ENCODE peak calls at places on chromosomes 5 and 9, in four cellular contexts. W is NCI-H1694; D is activated B cell treated with CpG ODN at 0.5 μM for 24 hours; B is central memory CD4-positive, alpha-beta T cell. M is an unnamed sample.

GRCh38 chr5:67659288-67659687 is 462.7 kb upstream of the CD180 start:
- DNase-seq in D (no peak), W (peak), B (no peak), M (no peak)

GRCh38 chr5:53882637-53883036 is 322.2 kb downstream of the NDUFS4 start:
- DNase-seq in W (no peak), B (no peak), D (no peak), M (no peak)

GRCh38 chr5:152505442-152506042 is 100.5 kb upstream of the NMUR2 start:
- DNase-seq in B (peak), W (peak), D (no peak), M (peak)

GRCh38 chr5:50697739-50698138 is 31.3 kb downstream of the PARP8 start:
- DNase-seq in D (no peak), W (no peak), B (no peak), M (no peak)

GRCh38 chr5:10995891-10996290 is 234.9 kb upstream of the DAP start:
- DNase-seq in W (no peak), B (no peak), D (no peak), M (no peak)

GRCh38 chr5:170446365-170446764 is 57.2 kb upstream of the KCNMB1 start:
- DNase-seq in B (no peak), W (no peak), D (no peak), M (no peak)

GRCh38 chr9:33956544-33956943 is 92.1 kb downstream of the UBAP2 start:
- DNase-seq in B (no peak), W (no peak), D (no peak), M (no peak)

GRCh38 chr5:135212361-135213033 is 178.5 kb upstream of the PITX1 start:
- DNase-seq in W (no peak), D (no peak), B (no peak), M (no peak)

GRCh38 chr5:68172314-68172713 is 43.2 kb upstream of the PIK3R1 start:
- DNase-seq in W (no peak), B (no peak), D (no peak), M (no peak)

GRCh38 chr5:113177225-113177624 is 200.6 kb downstream of the DCP2 start:
- DNase-seq in W (no peak), B (no peak), D (no peak), M (no peak)

GRCh38 chr5:152688561-152689274 is 283.6 kb upstream of the NMUR2 start:
- DNase-seq in D (no peak), W (no peak), B (no peak), M (no peak)

GRCh38 chr5:126849101-126849678 is 72.3 kb downstream of the LMNB1 start:
- DNase-seq in D (no peak), B (no peak), W (no peak), M (no peak)

GRCh38 chr5:159230657-159231056 is 21.3 kb upstream of the RNF145 start:
- DNase-seq in D (no peak), W (no peak), B (no peak), M (no peak)